ENCODE peak calls at places on chromosome 17, in seven cellular contexts. V is sigmoid colon, O is stomach, E is GM23248, D is PC-3, C is aorta, A is lower leg skin. F is an unnamed sample.

GRCh38 chr17:64765191-64765889 is 103.2 kb upstream of the SMURF2 start:
- DNase-seq in V (no peak), O (no peak), D (peak; percentile 71), C (peak; percentile 53), E (no peak), A (no peak), F (no peak)

GRCh38 chr17:7493941-7494340 is 9.8 kb downstream of the POLR2A start:
- DNase-seq in O (no peak), C (no peak), A (no peak), D (no peak), E (no peak), V (no peak), F (no peak)

GRCh38 chr17:3558603-3559269 is 1.1 kb upstream of the TRPV3 start:
- DNase-seq in D (peak; percentile 74), C (no peak), E (peak; percentile 43), A (peak; percentile 54), O (peak; percentile 48), V (no peak), F (peak; percentile 53)

GRCh38 chr17:13727441-13728171 is 125.9 kb upstream of the HS3ST3A1 start:
- DNase-seq in O (no peak), D (peak; percentile 87), E (peak; percentile 93), A (no peak), C (no peak), V (no peak), F (no peak)

GRCh38 chr17:50882851-50883250 is 16.7 kb upstream of the TOB1 start:
- DNase-seq in O (no peak), D (peak; percentile 85), E (peak; percentile 88), A (no peak), V (no peak), C (no peak), F (no peak)

GRCh38 chr17:69477204-69477899 is 62.9 kb downstream of the MAP2K6 start:
- DNase-seq in E (no peak), D (no peak), V (no peak), A (no peak), C (no peak), O (no peak), F (no peak)

GRCh38 chr17:82095777-82096708 is 2.0 kb downstream of the FASN start:
- DNase-seq in E (no peak), O (no peak), A (no peak), D (peak; percentile 51), C (no peak), V (no peak), F (no peak)

GRCh38 chr17:61412860-61413653 is 13.4 kb downstream of the TBX2 start:
- DNase-seq in C (peak; percentile 51), O (no peak), V (peak; percentile 63), A (no peak), E (no peak), D (no peak), F (peak; percentile 16)

GRCh38 chr17:45787044-45787443 is 2.9 kb downstream of the CRHR1 start:
- DNase-seq in E (no peak), A (no peak), C (no peak), O (no peak), D (no peak), V (no peak), F (no peak)

GRCh38 chr17:77400445-77400870 is 259.7 kb downstream of the SEC14L1 start:
- DNase-seq in C (no peak), D (no peak), E (peak; percentile 67), A (no peak), V (no peak), O (peak; percentile 54), F (no peak)

GRCh38 chr17:1294157-1294717 is 14.8 kb downstream of the TRARG1 start:
- DNase-seq in D (no peak), A (no peak), E (no peak), O (peak; percentile 38), V (no peak), C (no peak), F (peak; percentile 28)

GRCh38 chr17:55625516-55625915 is 97.1 kb downstream of the TMEM100 start:
- DNase-seq in O (no peak), A (no peak), C (no peak), D (no peak), V (no peak), E (no peak), F (no peak)

GRCh38 chr17:77423589-77424451 is 283.1 kb downstream of the SEC14L1 start:
- DNase-seq in D (peak; percentile 75), O (peak; percentile 83), E (peak; percentile 97), V (peak; percentile 99), C (peak; percentile 97), A (peak; percentile 89), F (peak; percentile 57)

GRCh38 chr17:54620380-54620978 is 280.2 kb upstream of the TOM1L1 start:
- DNase-seq in E (no peak), V (no peak), A (no peak), D (no peak), O (no peak), C (no peak), F (no peak)

GRCh38 chr17:49085565-49086315 is 46.8 kb upstream of the B4GALNT2 start:
- DNase-seq in V (no peak), E (no peak), A (no peak), C (no peak), O (no peak), D (no peak), F (no peak)

GRCh38 chr17:78747479-78747878 is 34.6 kb downstream of the CYTH1 start:
- DNase-seq in C (no peak), A (no peak), E (peak; percentile 76), O (no peak), D (no peak), V (no peak), F (no peak)

GRCh38 chr17:15456972-15457722 is 10.3 kb downstream of the CDRT4 start:
- DNase-seq in O (no peak), D (peak; percentile 45), V (peak; percentile 95), E (peak; percentile 87), C (peak; percentile 79), A (peak; percentile 66), F (no peak)

GRCh38 chr17:39210093-39210434 is 10.0 kb downstream of the RPL19 start:
- DNase-seq in O (no peak), D (no peak), A (no peak), V (no peak), E (no peak), C (no peak), F (no peak)
- H3K4me3 ChIP-seq in O (peak overlapping the region; percentile 24), D (no peak overlapping the region), A (no peak overlapping the region), V (peak overlapping the region; percentile 44), E (peak overlapping the region; percentile 59), C (no peak overlapping the region), F (peak overlapping the region; percentile 34)

GRCh38 chr17:10200016-10200415 is 1.6 kb upstream of the GAS7 start:
- DNase-seq in D (no peak), C (no peak), E (no peak), O (no peak), V (no peak), A (no peak), F (no peak)

GRCh38 chr17:10196936-10197335 is 1.5 kb downstream of the GAS7 start:
- DNase-seq in C (no peak), D (no peak), E (peak; percentile 55), A (no peak), V (no peak), O (no peak), F (no peak)

GRCh38 chr17:10197362-10197720 is 1.1 kb downstream of the GAS7 start:
- DNase-seq in C (peak; percentile 68), V (peak; percentile 74), A (no peak), E (peak; percentile 44), O (no peak), D (no peak), F (no peak)

GRCh38 chr17:10197721-10198508 is 491 bp downstream of the GAS7 start:
- DNase-seq in V (no peak), O (no peak), A (no peak), E (peak; percentile 54), D (no peak), C (peak; percentile 77), F (no peak)

DNA sequence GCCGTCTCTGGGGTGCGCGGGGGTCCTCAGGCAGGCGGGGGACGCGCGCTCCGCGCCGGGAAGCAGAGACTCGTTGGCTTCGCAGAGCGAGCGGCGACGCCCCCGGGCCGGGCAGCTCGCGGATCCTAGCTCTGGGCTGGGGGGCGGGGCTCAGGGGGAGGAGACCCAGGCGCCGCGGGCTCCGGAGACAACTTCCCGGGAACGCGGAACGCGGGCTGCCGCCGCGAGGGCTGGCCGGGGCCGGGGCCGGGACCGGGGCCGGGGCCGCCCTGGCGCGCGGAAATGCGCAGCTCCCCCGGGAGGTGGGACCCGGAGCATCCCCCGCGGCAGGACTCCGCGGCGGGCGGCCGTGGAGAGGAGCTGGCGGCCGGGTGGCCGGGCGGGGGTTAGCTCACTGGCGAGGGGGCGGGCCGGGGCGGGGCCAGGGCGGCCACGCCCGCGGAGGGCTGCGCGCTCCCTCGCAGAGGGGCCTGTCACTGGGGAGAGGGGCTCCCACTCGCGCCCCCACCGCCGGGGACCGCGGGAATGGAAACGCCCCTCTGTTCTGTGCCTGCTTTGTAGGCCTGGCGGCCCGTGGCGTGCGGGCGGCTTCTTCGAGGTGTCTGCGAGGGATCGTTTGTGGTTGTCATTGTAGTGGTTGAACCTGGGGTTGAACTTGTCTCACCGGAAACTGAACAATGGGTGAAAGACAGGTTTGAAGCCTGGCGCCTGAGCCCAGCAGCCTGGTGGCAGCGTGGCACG is at the start of gene GAS7:
- DNase-seq in C (peak; percentile 86), D (no peak), O (peak; percentile 38), E (peak; percentile 78), A (no peak), V (peak; percentile 84), F (peak; percentile 54)
- H3K4me3 ChIP-seq in C (peak within 1 kb of the TSS; percentile 37), D (no peak within 1 kb of the TSS), O (peak within 1 kb of the TSS; percentile 56), E (peak within 1 kb of the TSS; percentile 79), A (peak within 1 kb of the TSS; percentile 61), V (peak within 1 kb of the TSS; percentile 55), F (peak within 1 kb of the TSS; percentile 52)

DNA sequence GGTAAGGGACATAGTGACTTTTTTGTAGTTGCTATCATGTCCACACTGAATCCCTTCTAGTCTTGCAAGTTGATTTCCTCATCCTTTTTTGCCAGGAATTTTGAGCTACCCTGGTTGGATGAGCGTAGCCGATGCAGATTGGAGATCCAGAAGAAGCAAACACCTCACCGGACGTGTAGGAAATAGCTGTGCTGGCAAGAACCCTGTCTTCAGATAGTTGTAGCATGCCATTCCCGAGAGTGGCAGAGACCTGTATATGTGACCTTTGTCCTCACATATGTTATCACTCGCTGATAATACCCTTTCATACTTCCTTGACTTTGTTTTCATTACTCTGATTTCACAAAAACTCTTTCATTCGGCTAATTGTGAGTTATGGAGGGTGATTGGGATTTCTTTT is 6.2 kb upstream of the CASC3 start:
- DNase-seq in V (no peak), A (no peak), E (no peak), O (peak; percentile 47), C (no peak), D (no peak), F (peak; percentile 57)
- H3K4me3 ChIP-seq in V (no peak overlapping the region), A (no peak overlapping the region), E (no peak overlapping the region), O (no peak overlapping the region), C (no peak overlapping the region), D (no peak overlapping the region), F (no peak overlapping the region)

GRCh38 chr17:44315760-44316731 is 7.6 kb downstream of the RUNDC3A start:
- DNase-seq in V (no peak), A (no peak), C (no peak), O (no peak), D (no peak), E (no peak), F (no peak)

GRCh38 chr17:44314869-44315661 is 6.7 kb downstream of the RUNDC3A start:
- DNase-seq in O (peak; percentile 40), D (peak; percentile 75), C (no peak), E (peak; percentile 70), V (no peak), A (no peak), F (no peak)

GRCh38 chr17:44314031-44314430 is 5.6 kb downstream of the RUNDC3A start:
- DNase-seq in D (no peak), V (no peak), E (no peak), A (no peak), O (no peak), C (no peak), F (no peak)

GRCh38 chr17:44312396-44313104 is 4.1 kb downstream of the RUNDC3A start:
- DNase-seq in V (no peak), O (no peak), C (no peak), A (no peak), E (no peak), D (no peak), F (no peak)

GRCh38 chr17:44314524-44314868 is 6.1 kb downstream of the RUNDC3A start:
- DNase-seq in O (no peak), V (no peak), D (no peak), C (no peak), A (no peak), E (no peak), F (no peak)
- H3K4me3 ChIP-seq in O (no peak overlapping the region), V (no peak overlapping the region), D (peak overlapping the region; percentile 77), C (no peak overlapping the region), A (no peak overlapping the region), E (no peak overlapping the region), F (no peak overlapping the region)

F was measured in colonic mucosa.